ENCODE peak calls at places on chromosomes 5 and 9, in nine cellular contexts. F is EL; A is iPS DF 6.9; V is CD8-positive, alpha-beta T cell; W is EH; N is CD4-positive, alpha-beta T cell; K is stimulated activated CD8-positive, alpha-beta memory T cell treated with anti-CD3 and anti-CD28 coated beads, Interleukin-4, amount 100 ng/mL, for 4 hours; D is GM20000; B is BJ. H is an unnamed sample.
A peak's percentile ranks its signal among the peaks of the same experiment; 100 is the strongest.

GRCh38 chr5:96821260-96821916 is 13.6 kb upstream of the ERAP1 start:
- DNase-seq in F (peak; percentile 67), A (no peak), V (no peak), W (peak; percentile 53), N (no peak), K (no peak), D (no peak), B (no peak), H (no peak)

GRCh38 chr9:114525505-114525904 is 20.2 kb upstream of the WHRN start:
- DNase-seq in F (peak; percentile 86), A (no peak), V (no peak), W (peak; percentile 83), N (no peak), K (no peak), D (no peak), B (peak; percentile 29), H (no peak)

GRCh38 chr5:3899093-3899492 is 303.5 kb downstream of the IRX1 start:
- DNase-seq in F (no peak), A (no peak), V (no peak), W (no peak), N (no peak), K (no peak), D (no peak), B (no peak), H (no peak)

GRCh38 chr5:54844905-54845566 is 140.4 kb downstream of the ESM1 start:
- DNase-seq in F (peak; percentile 61), A (no peak), V (no peak), W (peak; percentile 74), N (no peak), K (no peak), D (no peak), B (no peak), H (no peak)

GRCh38 chr5:45113726-45114125 is 305.0 kb downstream of the MRPS30 start:
- DNase-seq in F (no peak), A (no peak), V (no peak), W (no peak), N (no peak), K (no peak), D (no peak), B (no peak), H (no peak)

GRCh38 chr5:179154346-179154990 is 94.3 kb downstream of the ZNF354C start:
- DNase-seq in F (no peak), A (no peak), V (no peak), W (no peak), N (no peak), K (no peak), D (no peak), B (no peak), H (no peak)

GRCh38 chr5:94994465-94994996 is 290.4 kb downstream of the MCTP1 start:
- DNase-seq in F (no peak), A (no peak), V (no peak), W (no peak), N (no peak), K (no peak), D (no peak), B (no peak), H (no peak)

GRCh38 chr5:164289526-164289925 is 784.1 kb downstream of the MAT2B start:
- DNase-seq in F (no peak), A (no peak), V (no peak), W (no peak), N (no peak), K (no peak), D (no peak), B (no peak), H (no peak)

GRCh38 chr5:140800816-140801493 is at the start of gene PCDHA3:
- DNase-seq in F (peak; percentile 37), A (no peak), V (no peak), W (no peak), N (no peak), K (no peak), D (no peak), B (no peak), H (no peak)

GRCh38 chr5:89401012-89401411 is 518.0 kb upstream of the MEF2C start:
- DNase-seq in F (no peak), A (no peak), V (no peak), W (no peak), N (no peak), K (no peak), D (no peak), B (no peak), H (no peak)

GRCh38 chr5:62421414-62421813 is 8.9 kb downstream of the IPO11 start:
- DNase-seq in F (no peak), A (no peak), V (no peak), W (no peak), N (no peak), K (no peak), D (no peak), B (no peak), H (no peak)

GRCh38 chr5:101782352-101783087 is 513.6 kb downstream of the SLCO4C1 start:
- DNase-seq in F (no peak), A (no peak), V (no peak), W (no peak), N (no peak), K (no peak), D (no peak), B (no peak), H (no peak)

GRCh38 chr5:7927466-7928375 is 58.8 kb downstream of the MTRR start:
- DNase-seq in F (peak; percentile 67), A (peak; percentile 43), V (peak; percentile 6), W (peak; percentile 68), N (no peak), K (no peak), D (peak; percentile 71), B (no peak), H (no peak)

GRCh38 chr9:93654351-93654961 is 78.1 kb downstream of the PHF2 start:
- DNase-seq in F (no peak), A (no peak), V (no peak), W (no peak), N (no peak), K (no peak), D (no peak), B (no peak), H (no peak)

GRCh38 chr9:112644449-112644965 is 73.4 kb downstream of the INIP start:
- DNase-seq in F (no peak), A (no peak), V (no peak), W (no peak), N (no peak), K (no peak), D (no peak), B (no peak), H (no peak)

GRCh38 chr5:176619203-176619568 is 9.2 kb upstream of the GPRIN1 start:
- DNase-seq in F (peak; percentile 82), A (peak; percentile 87), V (peak; percentile 77), W (peak; percentile 83), N (peak; percentile 52), K (peak; percentile 47), D (peak; percentile 90), B (peak; percentile 14), H (peak; percentile 26)

GRCh38 chr9:131899248-131899882 is 159.5 kb upstream of the RAPGEF1 start:
- DNase-seq in F (no peak), A (no peak), V (no peak), W (no peak), N (no peak), K (no peak), D (no peak), B (no peak), H (no peak)

GRCh38 chr5:53303105-53303504 is 177.3 kb upstream of the FST start:
- DNase-seq in F (peak; percentile 75), A (no peak), V (no peak), W (peak; percentile 68), N (no peak), K (no peak), D (no peak), B (peak; percentile 36), H (no peak)

GRCh38 chr9:68685770-68686169 is 19.3 kb upstream of the PIP5K1B start:
- DNase-seq in F (peak; percentile 13), A (no peak), V (no peak), W (no peak), N (no peak), K (no peak), D (peak; percentile 73), B (no peak), H (no peak)

GRCh38 chr5:176812269-176813259 is 2.2 kb downstream of the UNC5A start:
- DNase-seq in F (peak; percentile 45), A (no peak), V (no peak), W (peak; percentile 24), N (no peak), K (no peak), D (peak; percentile 74), B (no peak), H (no peak)

GRCh38 chr5:162068931-162069330 is 1.4 kb downstream of the GABRG2 start:
- DNase-seq in F (no peak), A (no peak), V (no peak), W (no peak), N (no peak), K (no peak), D (no peak), B (no peak), H (no peak)

GRCh38 chr5:2751592-2752021 is at the start of gene IRX2:
- DNase-seq in F (peak; percentile 97), A (peak; percentile 83), V (no peak), W (peak; percentile 98), N (no peak), K (no peak), D (no peak), B (peak; percentile 74), H (no peak)

GRCh38 chr9:76431601-76432000 is 27.4 kb upstream of the GCNT1 start:
- DNase-seq in F (no peak), A (no peak), V (no peak), W (no peak), N (no peak), K (no peak), D (no peak), B (no peak), H (no peak)

GRCh38 chr5:148937239-148937638 is 110.8 kb downstream of the ADRB2 start:
- DNase-seq in F (peak; percentile 21), A (no peak), V (no peak), W (no peak), N (no peak), K (no peak), D (no peak), B (no peak), H (no peak)

GRCh38 chr9:68851657-68852056 is 146.6 kb downstream of the PIP5K1B start:
- DNase-seq in F (peak; percentile 6), A (no peak), V (no peak), W (peak; percentile 3), N (no peak), K (no peak), D (no peak), B (no peak), H (no peak)

GRCh38 chr9:101365181-101365580 is 19.6 kb downstream of the BAAT start:
- DNase-seq in F (peak; percentile 39), A (no peak), V (no peak), W (peak; percentile 41), N (no peak), K (no peak), D (no peak), B (peak; percentile 4), H (no peak)

GRCh38 chr9:97696823-97697601 is at the start of gene XPA:
- DNase-seq in F (peak; percentile 96), A (peak; percentile 81), V (peak; percentile 97), W (peak; percentile 95), N (peak; percentile 94), K (peak; percentile 92), D (peak; percentile 97), B (peak; percentile 53), H (peak; percentile 93)

GRCh38 chr9:116959775-116960174 is 272.7 kb downstream of the TRIM32 start:
- DNase-seq in F (no peak), A (no peak), V (no peak), W (peak; percentile 53), N (no peak), K (no peak), D (peak; percentile 49), B (no peak), H (no peak)

GRCh38 chr5:73379435-73379834 is 69.1 kb downstream of the FOXD1 start:
- DNase-seq in F (no peak), A (no peak), V (no peak), W (no peak), N (no peak), K (no peak), D (no peak), B (no peak), H (no peak)

GRCh38 chr9:18786196-18786595 is 246.8 kb downstream of the SAXO1 start:
- DNase-seq in F (no peak), A (no peak), V (no peak), W (peak; percentile 6), N (no peak), K (no peak), D (no peak), B (no peak), H (no peak)

GRCh38 chr5:143836161-143836725 is 24.3 kb downstream of the HMHB1 start:
- DNase-seq in F (peak; percentile 14), A (no peak), V (no peak), W (peak; percentile 78), N (no peak), K (no peak), D (no peak), B (peak; percentile 67), H (no peak)

H was measured in activated T-helper 1 cell treated with anti-CD3 and anti-CD28 coated beads, Interleukin-2, amount 50 U/mL, for 16 hours.